ENCODE peak calls at places on chromosome 12, in nine cellular contexts. E, A, X, T, V, Z, I, O and F are unnamed samples.

GRCh38 chr12:124862768-124863408 is 776 bp downstream of the SCARB1 start:
- DNase-seq in E (peak; percentile 37), A (peak; percentile 47), X (no peak), T (no peak), V (no peak), Z (peak; percentile 37), I (peak; percentile 70), O (no peak), F (peak; percentile 63)

GRCh38 chr12:94779520-94779919 is 129.2 kb upstream of the TMCC3 start:
- DNase-seq in E (no peak), A (no peak), X (no peak), T (no peak), V (no peak), Z (no peak), I (no peak), O (no peak), F (no peak)

GRCh38 chr12:122126713-122127597 is 47.1 kb downstream of the IL31 start:
- DNase-seq in E (no peak), A (peak; percentile 58), X (no peak), T (no peak), V (no peak), Z (no peak), I (no peak), O (no peak), F (no peak)

GRCh38 chr12:49952396-49953055 is 2.0 kb downstream of the AQP2 start:
- DNase-seq in E (no peak), A (no peak), X (no peak), T (no peak), V (no peak), Z (no peak), I (no peak), O (no peak), F (no peak)

GRCh38 chr12:130051900-130052299 is 110.4 kb upstream of the FZD10 start:
- DNase-seq in E (no peak), A (no peak), X (no peak), T (no peak), V (no peak), Z (no peak), I (no peak), O (no peak), F (no peak)

GRCh38 chr12:67358686-67359374 is 89.7 kb downstream of the CAND1 start:
- DNase-seq in E (no peak), A (no peak), X (no peak), T (no peak), V (no peak), Z (no peak), I (no peak), O (no peak), F (no peak)

GRCh38 chr12:116599285-116600122 is 40.3 kb downstream of the MAP1LC3B2 start:
- DNase-seq in E (peak; percentile 83), A (peak; percentile 83), X (peak; percentile 94), T (peak; percentile 94), V (no peak), Z (peak; percentile 92), I (peak; percentile 81), O (peak; percentile 96), F (peak; percentile 89)

GRCh38 chr12:109695420-109695819 is 18.2 kb upstream of the FAM222A start:
- DNase-seq in E (no peak), A (no peak), X (no peak), T (no peak), V (no peak), Z (no peak), I (no peak), O (no peak), F (no peak)

GRCh38 chr12:29306682-29307081 is 74.3 kb downstream of the ERGIC2 start:
- DNase-seq in E (no peak), A (no peak), X (no peak), T (no peak), V (no peak), Z (no peak), I (no peak), O (no peak), F (no peak)

GRCh38 chr12:2733493-2734252 is 61.1 kb upstream of the FKBP4 start:
- DNase-seq in E (no peak), A (no peak), X (no peak), T (no peak), V (no peak), Z (no peak), I (no peak), O (peak; percentile 45), F (no peak)

GRCh38 chr12:118055144-118055557 is 5.8 kb downstream of the WSB2 start:
- DNase-seq in E (peak; percentile 54), A (peak; percentile 39), X (peak; percentile 72), T (no peak), V (no peak), Z (peak; percentile 41), I (peak; percentile 69), O (no peak), F (peak; percentile 80)

GRCh38 chr12:123436017-123436964 is at the start of gene RILPL2:
- DNase-seq in E (peak; percentile 92), A (peak; percentile 90), X (peak; percentile 97), T (peak; percentile 95), V (no peak), Z (peak; percentile 90), I (peak; percentile 88), O (peak; percentile 96), F (peak; percentile 86)

GRCh38 chr12:125187780-125188741 is 122.8 kb downstream of the AACS start:
- DNase-seq in E (no peak), A (no peak), X (no peak), T (no peak), V (no peak), Z (no peak), I (no peak), O (no peak), F (no peak)

GRCh38 chr12:54937376-54937775 is 47.2 kb downstream of the TESPA1 start:
- DNase-seq in E (no peak), A (no peak), X (no peak), T (no peak), V (no peak), Z (no peak), I (no peak), O (no peak), F (no peak)

GRCh38 chr12:38508246-38508645 is 191.7 kb downstream of the ALG10B start:
- DNase-seq in E (no peak), A (no peak), X (no peak), T (no peak), V (no peak), Z (no peak), I (no peak), O (no peak), F (no peak)

DNA sequence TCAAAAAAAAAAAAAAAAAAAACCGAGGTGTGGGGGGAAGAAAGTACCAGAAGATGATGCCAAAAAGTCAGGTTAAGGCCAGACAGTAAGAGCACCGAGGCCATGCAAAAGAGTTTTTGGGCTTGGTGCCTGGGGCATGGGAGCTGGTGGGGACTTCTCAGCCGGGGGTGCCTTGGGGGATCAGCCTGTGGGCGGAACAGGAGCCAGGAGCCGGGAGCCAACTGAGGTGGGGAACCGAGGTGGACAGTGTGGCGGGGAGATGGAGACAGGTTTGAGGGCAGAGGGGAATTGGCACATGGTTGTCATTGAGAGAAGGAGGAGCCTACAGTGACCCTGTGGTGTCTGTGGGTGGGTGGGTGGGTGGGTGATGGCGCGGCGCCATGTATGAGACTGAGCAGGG is 33.2 kb downstream of the TSPAN11 start:
- DNase-seq in E (no peak), A (no peak), X (no peak), T (no peak), V (no peak), Z (no peak), I (no peak), O (no peak), F (no peak)
- TF ChIP-seq EP300 in E (no peak), A (no peak), X (no peak), T (no peak), V (no peak), Z (no peak), I (no peak), O (no peak), F (no peak)

GRCh38 chr12:30582943-30583342 is 112.7 kb downstream of the IPO8 start:
- DNase-seq in E (no peak), A (no peak), X (no peak), T (no peak), V (no peak), Z (no peak), I (no peak), O (no peak), F (no peak)
- TF ChIP-seq EP300 in E (no peak), A (no peak), X (no peak), T (no peak), V (no peak), Z (no peak), I (no peak), O (no peak), F (no peak)

DNA sequence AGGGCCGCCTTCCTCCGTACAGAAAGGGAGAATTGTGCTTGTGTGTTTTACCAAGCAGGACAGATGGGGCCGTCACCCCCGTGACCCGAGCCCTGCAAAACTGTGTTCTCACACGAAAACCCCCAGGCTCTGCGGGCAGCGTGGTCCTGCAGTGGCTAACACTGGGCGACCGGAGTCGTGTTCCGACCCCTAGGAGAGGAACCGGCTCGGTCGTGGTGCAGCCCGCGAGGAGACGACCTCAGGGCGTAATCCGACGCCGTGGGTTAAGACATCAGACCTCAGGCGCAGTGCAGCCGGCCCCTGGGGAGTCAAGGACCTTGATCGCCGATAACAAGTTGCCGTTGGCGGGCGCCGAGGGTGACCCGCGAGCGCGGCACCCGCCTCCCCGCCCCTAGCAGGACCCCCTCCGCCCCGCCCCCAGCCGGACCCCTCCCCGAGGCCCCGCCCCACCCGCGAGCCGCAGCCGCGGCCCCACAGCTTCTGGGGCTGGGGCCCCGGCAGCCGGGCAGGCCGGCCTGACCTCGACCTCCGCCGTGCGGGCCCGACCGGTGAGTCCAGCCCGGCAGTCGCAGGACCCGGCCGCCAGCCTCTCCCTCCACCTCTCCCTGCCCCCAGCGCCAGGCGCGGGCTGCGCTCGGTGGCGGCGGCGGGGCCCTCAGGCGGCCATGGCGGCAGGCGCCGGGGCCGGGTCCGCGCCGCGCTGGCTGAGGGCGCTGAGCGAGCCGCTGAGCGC is at the start of gene CHPT1:
- DNase-seq in E (peak; percentile 83), A (peak; percentile 55), X (peak; percentile 81), T (peak; percentile 83), V (peak; percentile 54), Z (peak; percentile 58), I (peak; percentile 92), O (peak; percentile 94), F (peak; percentile 93)
- TF ChIP-seq EP300 in E (no peak), A (no peak), X (no peak), T (no peak), V (no peak), Z (no peak), I (no peak), O (no peak), F (peak; percentile 51)

DNA sequence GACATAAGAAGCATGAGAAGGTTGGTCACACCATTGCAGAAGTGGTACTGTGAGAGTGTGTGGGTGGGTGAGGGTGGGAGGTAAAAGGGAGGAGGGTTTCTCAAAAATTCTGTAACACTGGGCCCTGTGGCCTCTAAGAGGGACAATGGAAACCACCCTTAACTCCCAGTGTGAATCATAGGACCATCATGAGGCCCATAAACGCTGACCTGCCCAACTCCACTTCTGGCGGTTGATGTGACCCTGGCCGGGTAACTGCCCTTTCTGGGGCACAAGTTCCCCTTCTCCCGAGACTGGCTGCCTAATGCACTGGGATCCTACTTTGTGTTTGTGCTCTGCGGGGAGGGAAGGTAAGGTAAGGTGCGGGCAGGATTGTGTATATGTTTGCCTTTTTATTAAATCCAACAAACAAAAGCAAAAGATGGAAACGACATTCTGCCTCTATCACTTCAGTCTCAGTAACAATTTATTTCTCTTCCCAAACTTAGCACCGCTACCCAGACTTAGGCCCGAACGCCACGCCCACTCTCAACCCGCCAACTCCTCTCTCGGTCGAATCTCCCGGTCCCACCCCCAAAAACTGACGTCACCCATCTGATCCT is 533 bp downstream of the METTL1 start:
- DNase-seq in E (peak; percentile 91), A (peak; percentile 95), X (peak; percentile 91), T (peak; percentile 95), V (peak; percentile 80), Z (peak; percentile 93), I (peak; percentile 93), O (peak; percentile 98), F (peak; percentile 95)
- TF ChIP-seq EP300 in E (no peak), A (no peak), X (no peak), T (no peak), V (no peak), Z (no peak), I (no peak), O (no peak), F (no peak)

GRCh38 chr12:75525263-75525662 is 13.9 kb upstream of the KRR1 start:
- DNase-seq in E (no peak), A (no peak), X (no peak), T (no peak), V (no peak), Z (no peak), I (no peak), O (no peak), F (no peak)
- TF ChIP-seq EP300 in E (no peak), A (no peak), X (no peak), T (no peak), V (no peak), Z (no peak), I (no peak), O (no peak), F (no peak)